ENCODE peak calls at places on chromosomes 6 and 20, in four cellular contexts. W is H1, Z is HepG2, M is GM12878. R is an unnamed sample.
A peak's percentile ranks its signal among the peaks of the same experiment; 100 is the strongest.

GRCh38 chr6:45377041-45377554 is 636 bp downstream of the SUPT3H start:
- DNase-seq in W (no peak), Z (peak; percentile 23), M (peak; percentile 17), R (no peak)

GRCh38 chr6:141097471-141097870 is 1035.3 kb upstream of the GJE1 start:
- DNase-seq in W (no peak), Z (no peak), M (no peak), R (no peak)

GRCh38 chr6:170073846-170074245 is 217.0 kb downstream of the DLL1 start:
- DNase-seq in W (no peak), Z (no peak), M (no peak), R (no peak)

GRCh38 chr20:47529840-47530239 is 28.2 kb downstream of the NCOA3 start:
- DNase-seq in W (no peak), Z (no peak), M (no peak), R (no peak)

GRCh38 chr6:111583986-111584385 is 21.7 kb downstream of the TRAF3IP2 start:
- DNase-seq in W (no peak), Z (no peak), M (no peak), R (no peak)

GRCh38 chr6:164532546-164533362 is 776.7 kb downstream of the C6orf118 start:
- DNase-seq in W (no peak), Z (no peak), M (no peak), R (no peak)

GRCh38 chr20:60206259-60206658 is 248.0 kb downstream of the CDH26 start:
- DNase-seq in W (no peak), Z (peak; percentile 31), M (no peak), R (peak; percentile 66)

GRCh38 chr6:145822432-145822831 is 7.8 kb upstream of the FBXO30 start:
- DNase-seq in W (no peak), Z (no peak), M (no peak), R (no peak)

GRCh38 chr20:62303049-62303326 is 191 bp downstream of the ADRM1 start:
- DNase-seq in W (no peak), Z (no peak), M (no peak), R (no peak)

GRCh38 chr6:158564243-158565121 is 4.6 kb downstream of the TMEM181 start:
- DNase-seq in W (no peak), Z (no peak), M (no peak), R (no peak)

GRCh38 chr20:16444056-16444777 is 129.0 kb downstream of the KIF16B start:
- DNase-seq in W (no peak), Z (no peak), M (no peak), R (no peak)

GRCh38 chr20:59706106-59706693 is 101.9 kb downstream of the PHACTR3 start:
- DNase-seq in W (no peak), Z (no peak), M (no peak), R (no peak)

GRCh38 chr20:7734216-7734615 is 206.0 kb downstream of the HAO1 start:
- DNase-seq in W (no peak), Z (no peak), M (no peak), R (no peak)

GRCh38 chr6:157904999-157905398 is 76.7 kb upstream of the SYNJ2 start:
- DNase-seq in W (no peak), Z (no peak), M (no peak), R (no peak)

GRCh38 chr20:57614490-57615471 is 5.4 kb downstream of the ZBP1 start:
- DNase-seq in W (peak; percentile 26), Z (no peak), M (no peak), R (no peak)

GRCh38 chr6:105402090-105402980 is 547 bp downstream of the PREP start:
- DNase-seq in W (peak; percentile 78), Z (peak; percentile 25), M (no peak), R (no peak)

GRCh38 chr6:16276991-16277981 is 38.9 kb downstream of the GMPR start:
- DNase-seq in W (peak; percentile 76), Z (peak; percentile 85), M (no peak), R (peak; percentile 47)

GRCh38 chr20:34065260-34065659 is 46.8 kb downstream of the EIF2S2 start:
- DNase-seq in W (no peak), Z (no peak), M (no peak), R (no peak)

GRCh38 chr6:158357570-158358216 is 45.4 kb downstream of the TULP4 start:
- DNase-seq in W (no peak), Z (no peak), M (peak; percentile 62), R (no peak)

GRCh38 chr6:150301871-150302800 is 66.7 kb upstream of the IYD start:
- DNase-seq in W (no peak), Z (peak; percentile 2), M (no peak), R (no peak)

GRCh38 chr6:18400831-18401446 is 13.8 kb downstream of the RNF144B start:
- DNase-seq in W (no peak), Z (no peak), M (peak; percentile 53), R (no peak)

GRCh38 chr6:162715601-162716000 is 12.0 kb downstream of the PRKN start:
- DNase-seq in W (no peak), Z (no peak), M (no peak), R (no peak)

GRCh38 chr20:50943091-50943490 is 11.9 kb upstream of the ADNP start:
- DNase-seq in W (no peak), Z (no peak), M (no peak), R (no peak)

GRCh38 chr6:84078335-84078734 is 44.8 kb downstream of the MRAP2 start:
- DNase-seq in W (no peak), Z (no peak), M (no peak), R (no peak)

GRCh38 chr20:25355191-25355590 is 35.4 kb downstream of the ABHD12 start:
- DNase-seq in W (no peak), Z (no peak), M (no peak), R (no peak)

GRCh38 chr20:25353368-25353753 is 37.3 kb downstream of the ABHD12 start:
- DNase-seq in W (no peak), Z (no peak), M (no peak), R (no peak)

GRCh38 chr20:25355866-25356265 is 34.8 kb downstream of the ABHD12 start:
- DNase-seq in W (no peak), Z (no peak), M (no peak), R (no peak)

GRCh38 chr20:25353754-25354705 is 36.6 kb downstream of the ABHD12 start:
- DNase-seq in W (no peak), Z (no peak), M (no peak), R (no peak)

DNA sequence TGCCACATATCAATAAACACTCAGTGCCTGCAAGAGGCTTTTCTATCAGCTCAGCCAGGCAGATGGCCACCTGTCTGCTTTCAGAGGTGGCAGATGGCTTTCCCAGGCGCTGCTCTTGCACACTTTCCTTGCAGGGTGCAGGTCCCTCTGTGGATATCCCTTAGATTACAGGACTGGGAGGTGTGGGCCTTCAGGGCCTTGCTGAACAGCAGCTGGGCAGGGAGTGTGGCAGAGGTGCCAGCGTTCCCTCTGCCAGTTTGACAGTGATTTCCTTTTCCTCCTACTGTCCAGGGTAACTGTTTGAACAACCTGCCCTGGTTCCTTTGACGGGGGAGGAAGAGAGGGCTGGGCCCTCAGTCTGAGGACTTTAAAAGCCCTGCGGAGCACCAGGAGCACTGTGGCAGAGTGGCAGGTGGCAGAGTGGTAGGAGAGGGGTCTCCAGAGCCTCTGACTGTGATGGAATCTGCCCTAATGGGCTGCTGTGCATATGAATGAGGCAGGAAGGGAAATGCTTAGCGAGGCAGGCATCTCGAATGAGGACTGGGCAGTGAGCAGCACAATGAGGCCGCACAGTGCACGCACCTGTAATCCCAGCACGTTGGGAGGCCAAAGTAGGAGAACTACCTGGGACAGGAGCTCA is 34.2 kb downstream of the ABHD12 start:
- DNase-seq in W (peak; percentile 65), Z (no peak), M (no peak), R (peak; percentile 23)
- TF ChIP-seq SUZ12 in W (no peak), Z (no peak), M (no peak), R (no peak)

DNA sequence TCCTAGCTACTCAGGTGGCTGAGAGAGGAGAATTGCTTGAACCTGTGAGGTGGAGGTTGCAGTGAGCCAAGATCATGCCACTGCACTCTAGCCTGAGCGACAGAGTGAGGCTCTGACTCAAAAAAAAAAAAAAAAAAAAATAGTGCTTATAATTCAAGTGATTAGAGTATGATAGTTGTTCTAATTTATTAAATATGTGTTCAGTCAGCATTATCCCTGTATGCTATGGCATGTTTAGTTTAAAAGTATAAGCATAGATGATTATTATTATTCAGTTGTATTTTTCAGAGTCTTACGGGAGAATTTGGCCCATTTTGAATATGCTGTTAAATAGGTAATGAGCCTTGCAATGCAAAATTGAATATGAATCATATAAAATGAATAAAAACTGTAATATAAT is 64.8 kb downstream of the UBR2 start:
- DNase-seq in W (no peak), Z (no peak), M (no peak), R (no peak)
- H3K36me3 ChIP-seq in W (no peaks in the 10 kb centered on the region), Z (peaks cover 11% of the 10 kb centered on the region), M (peaks cover 11% of the 10 kb centered on the region), R (peaks cover 4% of the 10 kb centered on the region)

DNA sequence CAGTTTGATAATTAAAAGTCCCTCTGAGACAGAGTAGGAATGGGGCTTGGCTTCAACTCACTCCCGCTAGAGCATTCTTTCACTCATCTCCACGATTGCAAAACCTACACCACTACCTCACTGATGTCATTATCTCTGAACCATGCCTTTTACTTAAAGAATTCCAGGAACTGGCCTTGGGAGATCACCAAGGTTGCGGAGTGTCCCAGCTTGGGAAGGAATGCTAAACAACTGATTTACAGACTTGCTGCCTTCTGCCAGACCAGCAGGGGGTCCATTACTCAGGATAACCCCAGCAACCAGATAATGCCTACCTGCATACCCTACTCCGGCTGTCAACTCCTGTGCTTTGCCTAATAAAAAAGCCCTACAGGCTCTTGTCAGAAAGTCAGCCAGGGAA is 102.2 kb upstream of the RALGAPA2 start:
- DNase-seq in W (peak; percentile 54), Z (peak; percentile 68), M (no peak), R (peak; percentile 93)
- TF ChIP-seq SUZ12 in W (no peak), Z (no peak), M (no peak), R (no peak)

GRCh38 chr20:45965169-45966002 is 6.6 kb downstream of the ZNF335 start:
- DNase-seq in W (no peak), Z (no peak), M (no peak), R (no peak)
- H3K36me3 ChIP-seq in W (peaks cover 42% of the 10 kb centered on the region), Z (peaks cover 40% of the 10 kb centered on the region), M (peaks cover 20% of the 10 kb centered on the region), R (peaks cover 88% of the 10 kb centered on the region)

DNA sequence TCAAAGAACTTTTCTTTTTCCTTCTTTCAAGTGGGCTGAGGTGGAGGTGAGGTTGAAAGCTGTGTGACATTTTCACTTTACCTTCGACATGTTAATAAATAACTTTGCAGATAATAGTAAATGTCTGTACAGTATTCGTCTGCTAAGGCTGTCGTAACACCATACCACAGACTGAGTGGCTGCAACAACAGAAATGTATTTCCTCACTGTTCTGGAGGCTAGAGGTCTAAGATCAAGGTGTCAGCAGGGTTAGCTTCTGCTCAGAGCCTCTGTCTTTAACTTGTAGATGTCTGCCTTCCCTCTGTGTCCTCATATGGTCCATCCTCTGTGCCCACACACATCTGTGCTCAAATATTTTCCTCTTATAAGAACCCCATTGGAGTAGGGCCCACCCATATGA is 14.9 kb downstream of the PHACTR2 start:
- DNase-seq in W (no peak), Z (peak; percentile 97), M (no peak), R (no peak)
- TF ChIP-seq SUZ12 in W (no peak), Z (no peak), M (no peak), R (no peak)

R was measured in NT2/D1.